ENCODE peak calls at places on chromosome 16, in six cellular contexts. S, C, V, K, H and T are unnamed samples.

GRCh38 chr16:79261461-79261860 is 339.1 kb downstream of the MAF start:
- DNase-seq in S (no peak), C (peak; percentile 29), V (no peak), K (peak; percentile 42), H (peak; percentile 21), T (no peak)

GRCh38 chr16:35559911-35560636 is 2100.7 kb downstream of the TP53TG3F start:
- DNase-seq in S (no peak), C (no peak), V (no peak), K (no peak), H (no peak), T (no peak)

GRCh38 chr16:81600275-81600674 is 155.7 kb downstream of the CMIP start:
- DNase-seq in S (no peak), C (no peak), V (no peak), K (no peak), H (peak; percentile 84), T (no peak)

GRCh38 chr16:2911580-2912329 is at the start of gene FLYWCH1:
- DNase-seq in S (peak; percentile 96), C (peak; percentile 96), V (peak; percentile 88), K (peak; percentile 95), H (peak; percentile 92), T (peak; percentile 98)

GRCh38 chr16:79653337-79654000 is 52.9 kb upstream of the MAF start:
- DNase-seq in S (no peak), C (no peak), V (no peak), K (no peak), H (no peak), T (no peak)

GRCh38 chr16:75415169-75415908 is 18.0 kb downstream of the CFDP1 start:
- DNase-seq in S (no peak), C (no peak), V (no peak), K (no peak), H (no peak), T (no peak)

GRCh38 chr16:69477546-69477945 is 53.1 kb downstream of the CYB5B start:
- DNase-seq in S (no peak), C (no peak), V (no peak), K (no peak), H (no peak), T (no peak)

GRCh38 chr16:74605746-74606520 is 981 bp downstream of the GLG1 start:
- DNase-seq in S (no peak), C (no peak), V (no peak), K (no peak), H (no peak), T (no peak)

GRCh38 chr16:11581677-11582076 is 5.0 kb downstream of the LITAF start:
- DNase-seq in S (no peak), C (no peak), V (no peak), K (no peak), H (no peak), T (no peak)

GRCh38 chr16:66265106-66265415 is 101.4 kb upstream of the CDH5 start:
- DNase-seq in S (no peak), C (no peak), V (no peak), K (no peak), H (no peak), T (no peak)

GRCh38 chr16:47142469-47143328 is 1.0 kb downstream of the NETO2 start:
- DNase-seq in S (peak; percentile 23), C (no peak), V (no peak), K (peak; percentile 59), H (no peak), T (peak; percentile 29)

GRCh38 chr16:84922351-84923135 is 88.8 kb downstream of the ZDHHC7 start:
- DNase-seq in S (no peak), C (no peak), V (no peak), K (peak; percentile 41), H (peak; percentile 38), T (no peak)

GRCh38 chr16:19804538-19805323 is 79.9 kb downstream of the GPRC5B start:
- DNase-seq in S (no peak), C (peak; percentile 38), V (no peak), K (no peak), H (no peak), T (no peak)

GRCh38 chr16:66578596-66579531 is at the start of gene CMTM2:
- DNase-seq in S (no peak), C (no peak), V (no peak), K (no peak), H (no peak), T (no peak)

GRCh38 chr16:81494434-81494806 is 49.8 kb downstream of the CMIP start:
- DNase-seq in S (no peak), C (no peak), V (no peak), K (no peak), H (no peak), T (no peak)

GRCh38 chr16:18983565-18984424 is at the start of gene TMC7:
- DNase-seq in S (peak; percentile 37), C (peak; percentile 71), V (no peak), K (peak; percentile 89), H (peak; percentile 91), T (no peak)

GRCh38 chr16:85522842-85523601 is 90.1 kb upstream of the GSE1 start:
- DNase-seq in S (no peak), C (no peak), V (no peak), K (no peak), H (no peak), T (no peak)

GRCh38 chr16:88999457-89000206 is 22.6 kb upstream of the CBFA2T3 start:
- DNase-seq in S (no peak), C (no peak), V (no peak), K (peak; percentile 88), H (no peak), T (no peak)

GRCh38 chr16:84115919-84116719 is 623 bp downstream of the MBTPS1 start:
- DNase-seq in S (peak; percentile 25), C (no peak), V (no peak), K (peak; percentile 75), H (peak; percentile 54), T (peak; percentile 22)

GRCh38 chr16:17155936-17156335 is 314.8 kb downstream of the XYLT1 start:
- DNase-seq in S (no peak), C (no peak), V (no peak), K (no peak), H (no peak), T (no peak)

GRCh38 chr16:17024514-17024913 is 446.2 kb downstream of the XYLT1 start:
- DNase-seq in S (no peak), C (no peak), V (no peak), K (no peak), H (no peak), T (no peak)

GRCh38 chr16:30535106-30535776 is 583 bp upstream of the ZNF747 start:
- DNase-seq in S (no peak), C (peak; percentile 46), V (no peak), K (no peak), H (no peak), T (no peak)
- TF ChIP-seq POLR2A in S (peak; percentile 86), C (peak; percentile 36), V (no peak), K (peak; percentile 90), H (no peak), T (peak; percentile 88)

DNA sequence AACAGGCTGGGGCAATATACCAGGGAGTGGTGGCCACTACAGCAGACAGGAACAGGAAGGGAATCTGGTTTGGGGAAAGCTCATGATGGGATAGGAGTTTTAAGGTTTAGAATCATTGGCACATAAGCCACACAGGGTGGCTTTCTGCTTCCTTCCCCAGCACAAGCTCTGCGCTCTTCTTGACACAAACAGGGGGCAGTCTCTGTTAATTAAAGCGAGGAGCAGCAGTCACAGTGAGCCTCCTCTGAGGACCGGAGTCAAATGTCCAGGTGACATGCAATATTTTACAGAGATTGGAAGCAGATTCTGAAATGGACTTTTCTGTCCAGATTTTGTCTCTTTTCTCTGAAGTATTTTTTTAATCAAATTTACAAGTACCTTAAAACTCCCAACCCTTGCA is 2.8 kb upstream of the SHISA9 start:
- DNase-seq in S (no peak), C (no peak), V (no peak), K (no peak), H (no peak), T (no peak)
- TF ChIP-seq TAF1 in S (no peak), C (no peak), V (no peak), K (no peak), H (no peak), T (no peak)

GRCh38 chr16:4339455-4339854 is 11.7 kb downstream of the PAM16 start:
- DNase-seq in S (no peak), C (no peak), V (no peak), K (no peak), H (no peak), T (no peak)

GRCh38 chr16:4340443-4340842 is 10.7 kb downstream of the PAM16 start:
- DNase-seq in S (no peak), C (no peak), V (no peak), K (no peak), H (no peak), T (no peak)

GRCh38 chr16:4338712-4339299 is 12.3 kb downstream of the PAM16 start:
- DNase-seq in S (no peak), C (no peak), V (no peak), K (no peak), H (no peak), T (no peak)

GRCh38 chr16:4341250-4341649 is 9.9 kb downstream of the PAM16 start:
- DNase-seq in S (no peak), C (no peak), V (no peak), K (no peak), H (no peak), T (no peak)

DNA sequence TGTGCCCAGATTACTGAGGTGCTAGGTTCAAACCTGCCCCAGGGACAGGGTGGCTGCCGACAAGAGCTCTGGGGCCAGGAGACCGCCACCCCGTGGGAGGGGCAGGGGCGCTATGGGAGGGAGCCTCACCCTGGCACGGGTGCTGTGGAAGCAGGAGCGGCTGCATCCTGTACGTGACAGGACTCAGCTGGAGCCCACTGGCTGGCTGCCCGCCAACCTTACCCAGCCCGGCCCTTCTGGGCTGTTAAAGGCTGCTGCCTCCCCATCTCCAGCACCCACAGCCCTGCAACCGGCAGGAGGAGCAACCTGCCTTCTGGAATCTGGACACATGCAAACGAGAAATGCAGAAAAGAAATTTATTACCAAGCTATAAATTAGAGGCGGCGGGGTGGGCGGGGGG is 11.2 kb downstream of the PAM16 start:
- DNase-seq in S (no peak), C (no peak), V (no peak), K (no peak), H (no peak), T (no peak)
- TF ChIP-seq POLR2AphosphoS5 in S (no peak), C (no peak), V (no peak), K (no peak), H (no peak), T (no peak)

GRCh38 chr16:73066927-73067670 is 19.2 kb upstream of the ZFHX3 start:
- DNase-seq in S (no peak), C (no peak), V (no peak), K (no peak), H (no peak), T (no peak)

GRCh38 chr16:73069581-73070262 is 21.8 kb upstream of the ZFHX3 start:
- DNase-seq in S (no peak), C (no peak), V (no peak), K (no peak), H (no peak), T (no peak)

GRCh38 chr16:73066321-73066926 is 18.5 kb upstream of the ZFHX3 start:
- DNase-seq in S (no peak), C (no peak), V (no peak), K (no peak), H (no peak), T (no peak)

GRCh38 chr16:73067671-73068545 is 20.0 kb upstream of the ZFHX3 start:
- DNase-seq in S (no peak), C (no peak), V (no peak), K (no peak), H (no peak), T (no peak)

GRCh38 chr16:73068546-73069401 is 20.8 kb upstream of the ZFHX3 start:
- DNase-seq in S (no peak), C (no peak), V (no peak), K (no peak), H (peak; percentile 63), T (no peak)
- TF ChIP-seq POLR2A in S (no peak), C (no peak), V (no peak), K (no peak), H (no peak), T (no peak)